ENCODE peak calls at places on chromosomes 12 and 14, in eight cellular contexts. N is fibroblast of lung, K is cardiac muscle cell, X is transverse colon, M is PC-3, J is AG09309, Z is stomach, E is astrocyte of the spinal cord. W is an unnamed sample.

GRCh38 chr12:115670869-115671268 is 606.6 kb downstream of the MED13L start:
- DNase-seq in N (no peak), K (no peak), X (no peak), M (no peak), J (no peak), Z (no peak), E (no peak), W (no peak)

GRCh38 chr12:104562763-104563162 is 106.0 kb downstream of the CHST11 start:
- DNase-seq in N (no peak), K (no peak), X (no peak), M (no peak), J (no peak), Z (no peak), E (no peak), W (no peak)

GRCh38 chr12:85405781-85406522 is 125.9 kb downstream of the ALX1 start:
- DNase-seq in N (peak), K (no peak), X (no peak), M (no peak), J (peak), Z (no peak), E (peak), W (peak)

GRCh38 chr12:87827638-87828264 is 201.4 kb downstream of the C12orf50 start:
- DNase-seq in N (peak), K (no peak), X (no peak), M (peak), J (no peak), Z (no peak), E (peak), W (peak)

GRCh38 chr14:84403585-84403984 is 1126.4 kb upstream of the FLRT2 start:
- DNase-seq in N (no peak), K (peak), X (no peak), M (peak), J (no peak), Z (peak), E (no peak), W (no peak)

GRCh38 chr12:13425766-13426165 is 229.2 kb downstream of the EMP1 start:
- DNase-seq in N (no peak), K (no peak), X (no peak), M (peak), J (peak), Z (no peak), E (peak), W (peak)

GRCh38 chr14:93619176-93619793 is 169.0 kb downstream of the PRIMA1 start:
- DNase-seq in N (peak), K (peak), X (peak), M (peak), J (peak), Z (peak), E (peak), W (peak)

GRCh38 chr12:47886471-47887240 is 18.1 kb downstream of the VDR start:
- DNase-seq in N (peak), K (no peak), X (no peak), M (no peak), J (no peak), Z (no peak), E (peak), W (peak)

GRCh38 chr12:3882896-3883564 is 9.8 kb upstream of the PARP11 start:
- DNase-seq in N (peak), K (peak), X (no peak), M (peak), J (no peak), Z (no peak), E (peak), W (peak)

GRCh38 chr14:73786632-73786941 is 65.0 kb upstream of the PTGR2 start:
- DNase-seq in N (peak), K (peak), X (peak), M (peak), J (no peak), Z (peak), E (peak), W (peak)

DNA sequence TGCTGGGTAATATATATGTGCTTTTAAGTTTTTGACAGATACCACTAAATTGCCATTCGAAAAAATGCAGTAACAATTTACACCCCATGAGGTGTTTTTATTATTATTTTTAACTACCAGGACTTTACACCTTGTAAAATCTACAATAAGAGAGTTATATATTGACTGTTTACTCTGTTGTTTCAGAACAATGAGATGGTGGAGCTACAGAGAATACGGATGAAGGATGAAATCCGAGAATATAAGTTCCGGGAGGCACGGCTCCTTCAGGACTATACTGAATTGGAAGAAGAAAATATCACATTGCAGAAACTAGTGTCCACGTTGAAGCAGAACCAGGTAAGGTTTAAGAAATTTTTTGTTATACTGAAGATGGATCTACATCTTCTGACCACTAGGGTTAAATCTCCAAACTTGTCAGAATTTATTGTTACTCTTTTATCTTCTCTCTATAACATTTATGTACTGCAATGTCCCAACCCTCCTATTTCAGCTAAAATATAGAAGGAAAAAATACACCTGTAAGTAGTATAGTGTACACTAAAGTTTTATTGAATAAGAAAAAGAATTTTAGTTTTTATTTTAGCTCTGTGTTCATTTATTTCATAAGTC is 105.4 kb upstream of the FGD4 start:
- DNase-seq in N (no peak), K (no peak), X (no peak), M (no peak), J (no peak), Z (no peak), E (no peak), W (no peak)
- TF ChIP-seq CTCF in N (no peak), K (no peak), X (peak), M (peak), J (no peak), Z (no peak), E (no peak), W (no peak)

GRCh38 chr12:51851408-51852097 is 3.0 kb upstream of the FIGNL2 start:
- DNase-seq in N (no peak), K (no peak), X (no peak), M (no peak), J (no peak), Z (no peak), E (no peak), W (no peak)

GRCh38 chr12:51848843-51849735 is 571 bp upstream of the FIGNL2 start:
- DNase-seq in N (no peak), K (peak), X (no peak), M (no peak), J (no peak), Z (no peak), E (no peak), W (no peak)

GRCh38 chr12:51850933-51851244 is 2.4 kb upstream of the FIGNL2 start:
- DNase-seq in N (no peak), K (no peak), X (no peak), M (no peak), J (no peak), Z (no peak), E (no peak), W (no peak)

GRCh38 chr12:51847830-51848727 is at the start of gene FIGNL2:
- DNase-seq in N (no peak), K (peak), X (no peak), M (no peak), J (no peak), Z (no peak), E (no peak), W (no peak)

GRCh38 chr12:51850081-51850932 is 1.8 kb upstream of the FIGNL2 start:
- DNase-seq in N (no peak), K (no peak), X (no peak), M (no peak), J (no peak), Z (no peak), E (no peak), W (no peak)
- H3K4me3 ChIP-seq in N (no peak), K (no peak), X (no peak), M (no peak), J (no peak), Z (no peak), E (no peak), W (no peak)

DNA sequence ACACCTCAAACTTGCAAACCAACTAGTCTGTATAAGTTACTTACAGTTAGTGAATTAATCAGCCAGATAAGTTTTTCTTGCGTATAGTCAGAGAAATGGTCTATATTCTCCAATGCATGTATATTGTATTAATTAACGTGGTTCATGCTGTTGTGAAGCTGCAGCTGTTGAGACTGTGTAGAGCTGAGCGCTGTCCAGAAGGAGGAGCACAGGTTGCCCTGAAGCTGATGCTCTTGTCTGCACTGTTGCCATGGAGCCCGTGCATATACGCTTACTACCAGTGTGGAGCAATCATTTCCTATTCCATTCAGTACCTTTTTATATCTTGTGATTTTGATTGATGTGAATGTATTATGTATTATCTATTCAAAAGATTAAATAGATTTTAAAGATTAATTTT is 74.3 kb upstream of the ARID2 start:
- DNase-seq in N (no peak), K (peak), X (peak), M (peak), J (no peak), Z (no peak), E (no peak), W (peak)
- TF ChIP-seq CTCF in N (no peak), K (peak), X (no peak), M (peak), J (no peak), Z (no peak), E (no peak), W (peak)

DNA sequence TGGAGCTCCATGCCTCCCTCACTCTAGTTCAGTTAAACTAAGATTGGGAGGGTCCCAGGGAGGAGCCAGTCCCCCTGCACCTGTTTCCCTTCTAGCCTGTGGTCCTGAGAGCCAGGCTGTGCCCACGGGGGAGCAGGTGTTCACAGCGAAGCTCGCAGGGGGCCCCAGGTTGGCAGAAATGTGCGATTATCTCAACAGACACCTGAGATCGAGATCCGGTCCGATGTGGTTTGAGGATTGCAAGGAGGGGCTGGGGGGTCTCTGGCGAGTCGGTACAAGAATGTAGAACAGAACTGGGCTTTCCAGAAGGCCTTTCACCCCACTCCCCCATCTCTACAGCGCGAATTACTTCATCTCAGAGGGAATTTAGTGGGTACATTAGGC is 1539.8 kb upstream of the TMEM132C start:
- DNase-seq in N (no peak), K (no peak), X (no peak), M (no peak), J (no peak), Z (no peak), E (no peak), W (no peak)
- H3K4me3 ChIP-seq in N (no peak), K (no peak), X (no peak), M (no peak), J (no peak), Z (no peak), E (no peak), W (no peak)

GRCh38 chr12:111343181-111343580 is 25.7 kb downstream of the PHETA1 start:
- DNase-seq in N (no peak), K (no peak), X (no peak), M (no peak), J (no peak), Z (no peak), E (no peak), W (no peak)
- TF ChIP-seq CTCF in N (no peak), K (no peak), X (no peak), M (no peak), J (no peak), Z (no peak), E (no peak), W (no peak)

DNA sequence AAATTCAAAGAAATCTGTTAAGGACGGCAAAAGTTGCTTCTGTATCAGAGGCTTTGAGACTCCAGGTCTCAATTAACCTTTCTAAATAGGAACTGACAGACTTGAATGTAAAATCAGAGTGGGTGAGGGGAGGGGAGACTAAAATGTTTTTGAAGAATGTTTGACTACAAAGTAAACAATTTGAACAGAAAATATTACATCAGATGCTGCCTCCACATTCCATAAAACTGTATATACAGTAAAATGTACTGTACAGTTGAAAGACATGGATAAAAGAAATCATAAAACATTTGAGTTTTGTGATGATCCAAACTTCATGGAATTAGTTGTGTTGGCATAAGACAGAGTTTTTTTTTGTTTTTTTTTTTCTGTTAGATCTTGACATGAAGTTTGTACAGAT is 49.6 kb upstream of the POC1B start:
- DNase-seq in N (no peak), K (no peak), X (no peak), M (no peak), J (no peak), Z (no peak), E (no peak), W (no peak)
- H3K4me3 ChIP-seq in N (no peak), K (no peak), X (no peak), M (no peak), J (no peak), Z (no peak), E (no peak), W (no peak)

GRCh38 chr14:97299661-97300060 is 502.5 kb downstream of the VRK1 start:
- DNase-seq in N (no peak), K (peak), X (no peak), M (no peak), J (no peak), Z (no peak), E (no peak), W (no peak)
- TF ChIP-seq CTCF in N (no peak), K (no peak), X (no peak), M (peak), J (no peak), Z (peak), E (no peak), W (no peak)

GRCh38 chr14:61489002-61489401 is 167.6 kb downstream of the PRKCH start:
- DNase-seq in N (peak), K (no peak), X (no peak), M (no peak), J (no peak), Z (no peak), E (no peak), W (no peak)
- H3K4me3 ChIP-seq in N (no peak), K (no peak), X (no peak), M (no peak), J (no peak), Z (no peak), E (no peak), W (no peak)